ENCODE peak calls at places on chromosomes 12 and 14, in four cellular contexts. One of them, this sample, is unnamed.

GRCh38 chr14:29442720-29443119 is 484.9 kb downstream of the PRKD1 start:
- DNase-seq in pancreas: no peak
- DNase-seq in right atrium auricular region: no peak
- DNase-seq in AG04449: no peak
- DNase-seq in this sample: peak; percentile 37

GRCh38 chr14:46250113-46250703 is 401.4 kb downstream of the RPL10L start:
- DNase-seq in pancreas: no peak
- DNase-seq in right atrium auricular region: no peak
- DNase-seq in AG04449: no peak
- DNase-seq in this sample: peak; percentile 1

GRCh38 chr14:64953310-64953654 is 10.7 kb upstream of the GPX2 start:
- DNase-seq in pancreas: no peak
- DNase-seq in right atrium auricular region: no peak
- DNase-seq in AG04449: no peak
- DNase-seq in this sample: no peak

GRCh38 chr12:84857809-84858208 is 54.8 kb downstream of the SLC6A15 start:
- DNase-seq in pancreas: no peak
- DNase-seq in right atrium auricular region: no peak
- DNase-seq in AG04449: no peak
- DNase-seq in this sample: no peak

GRCh38 chr12:52942056-52942913 is 6.6 kb upstream of the KRT18 start:
- DNase-seq in pancreas: no peak
- DNase-seq in right atrium auricular region: no peak
- DNase-seq in AG04449: no peak
- DNase-seq in this sample: no peak

GRCh38 chr12:113306382-113306781 is 28.5 kb downstream of the SLC8B1 start:
- DNase-seq in pancreas: no peak
- DNase-seq in right atrium auricular region: no peak
- DNase-seq in AG04449: no peak
- DNase-seq in this sample: no peak

GRCh38 chr12:19375888-19376287 is 63.4 kb upstream of the AEBP2 start:
- DNase-seq in pancreas: no peak
- DNase-seq in right atrium auricular region: no peak
- DNase-seq in AG04449: no peak
- DNase-seq in this sample: no peak

GRCh38 chr14:22900088-22900799 is 17.2 kb downstream of the REM2 start:
- DNase-seq in pancreas: no peak
- DNase-seq in right atrium auricular region: no peak
- DNase-seq in AG04449: no peak
- DNase-seq in this sample: no peak

GRCh38 chr14:70907996-70908917 is 998 bp downstream of the PCNX1 start:
- DNase-seq in pancreas: peak; percentile 53
- DNase-seq in right atrium auricular region: peak; percentile 69
- DNase-seq in AG04449: no peak
- DNase-seq in this sample: no peak

GRCh38 chr14:28298156-28298555 is 468.4 kb upstream of the FOXG1 start:
- DNase-seq in pancreas: no peak
- DNase-seq in right atrium auricular region: no peak
- DNase-seq in AG04449: no peak
- DNase-seq in this sample: no peak

GRCh38 chr14:35819591-35820540 is 6.3 kb upstream of the BRMS1L start:
- DNase-seq in pancreas: no peak
- DNase-seq in right atrium auricular region: no peak
- DNase-seq in AG04449: no peak
- DNase-seq in this sample: no peak

GRCh38 chr14:25298238-25298637 is 248.3 kb upstream of the STXBP6 start:
- DNase-seq in pancreas: no peak
- DNase-seq in right atrium auricular region: no peak
- DNase-seq in AG04449: no peak
- DNase-seq in this sample: no peak

GRCh38 chr14:45787167-45787566 is 534.2 kb upstream of the MIS18BP1 start:
- DNase-seq in pancreas: no peak
- DNase-seq in right atrium auricular region: no peak
- DNase-seq in AG04449: no peak
- DNase-seq in this sample: no peak

GRCh38 chr12:75812341-75813018 is 219.1 kb downstream of the PHLDA1 start:
- DNase-seq in pancreas: no peak
- DNase-seq in right atrium auricular region: no peak
- DNase-seq in AG04449: peak; percentile 54
- DNase-seq in this sample: no peak

GRCh38 chr12:108305520-108305919 is 33.6 kb downstream of the CMKLR1 start:
- DNase-seq in pancreas: peak; percentile 32
- DNase-seq in right atrium auricular region: peak; percentile 95
- DNase-seq in AG04449: peak; percentile 45
- DNase-seq in this sample: no peak

GRCh38 chr12:27237790-27238771 is 6.0 kb upstream of the STK38L start:
- DNase-seq in pancreas: no peak
- DNase-seq in right atrium auricular region: no peak
- DNase-seq in AG04449: no peak
- DNase-seq in this sample: no peak

GRCh38 chr12:132158677-132159554 is 14.7 kb downstream of the NOC4L start:
- DNase-seq in pancreas: no peak
- DNase-seq in right atrium auricular region: no peak
- DNase-seq in AG04449: no peak
- DNase-seq in this sample: no peak

GRCh38 chr12:41103614-41104013 is 84.5 kb upstream of the PDZRN4 start:
- DNase-seq in pancreas: no peak
- DNase-seq in right atrium auricular region: no peak
- DNase-seq in AG04449: no peak
- DNase-seq in this sample: no peak

GRCh38 chr14:46344327-46344937 is 307.1 kb downstream of the RPL10L start:
- DNase-seq in pancreas: no peak
- DNase-seq in right atrium auricular region: no peak
- DNase-seq in AG04449: no peak
- DNase-seq in this sample: no peak

GRCh38 chr12:19430988-19431387 is 8.3 kb upstream of the AEBP2 start:
- DNase-seq in pancreas: no peak
- DNase-seq in right atrium auricular region: no peak
- DNase-seq in AG04449: no peak
- DNase-seq in this sample: no peak

GRCh38 chr14:33679025-33679424 is 271.8 kb downstream of the EGLN3 start:
- DNase-seq in pancreas: no peak
- DNase-seq in right atrium auricular region: no peak
- DNase-seq in AG04449: no peak
- DNase-seq in this sample: no peak

GRCh38 chr14:61894452-61895077 is 132.3 kb downstream of the SNAPC1 start:
- DNase-seq in pancreas: peak; percentile 40
- DNase-seq in right atrium auricular region: no peak
- DNase-seq in AG04449: peak; percentile 34
- DNase-seq in this sample: peak; percentile 12

GRCh38 chr14:30507209-30507608 is 51.7 kb upstream of the G2E3 start:
- DNase-seq in pancreas: no peak
- DNase-seq in right atrium auricular region: no peak
- DNase-seq in AG04449: no peak
- DNase-seq in this sample: no peak

GRCh38 chr12:109460538-109460937 is 16.6 kb downstream of the KCTD10 start:
- DNase-seq in pancreas: no peak
- DNase-seq in right atrium auricular region: no peak
- DNase-seq in AG04449: no peak
- DNase-seq in this sample: no peak

GRCh38 chr14:49461529-49462401 is 124.4 kb downstream of the RPS29 start:
- DNase-seq in pancreas: peak; percentile 41
- DNase-seq in right atrium auricular region: no peak
- DNase-seq in AG04449: peak; percentile 33
- DNase-seq in this sample: peak; percentile 32

GRCh38 chr14:26765768-26766550 is 168.1 kb upstream of the NOVA1 start:
- DNase-seq in pancreas: no peak
- DNase-seq in right atrium auricular region: peak; percentile 72
- DNase-seq in AG04449: no peak
- DNase-seq in this sample: peak; percentile 89

GRCh38 chr12:111166779-111167540 is 201.9 kb downstream of the PHETA1 start:
- DNase-seq in pancreas: no peak
- DNase-seq in right atrium auricular region: no peak
- DNase-seq in AG04449: no peak
- DNase-seq in this sample: no peak

GRCh38 chr14:105010891-105011291 is 10.0 kb downstream of the CDCA4 start:
- DNase-seq in pancreas: no peak
- DNase-seq in right atrium auricular region: no peak
- DNase-seq in AG04449: no peak
- DNase-seq in this sample: no peak

GRCh38 chr14:64232944-64233343 is 61.2 kb downstream of the ESR2 start:
- DNase-seq in pancreas: no peak
- DNase-seq in right atrium auricular region: no peak
- DNase-seq in AG04449: no peak
- DNase-seq in this sample: no peak

GRCh38 chr14:103775506-103775905 is 59.9 kb downstream of the ZFYVE21 start:
- DNase-seq in pancreas: no peak
- DNase-seq in right atrium auricular region: no peak
- DNase-seq in AG04449: no peak
- DNase-seq in this sample: no peak

GRCh38 chr14:58398895-58399294 is 3.2 kb downstream of the TOMM20L start:
- DNase-seq in pancreas: no peak
- DNase-seq in right atrium auricular region: no peak
- DNase-seq in AG04449: no peak
- DNase-seq in this sample: no peak

GRCh38 chr14:58398495-58398894 is 2.8 kb downstream of the TOMM20L start:
- DNase-seq in pancreas: no peak
- DNase-seq in right atrium auricular region: no peak
- DNase-seq in AG04449: no peak
- DNase-seq in this sample: no peak

GRCh38 chr14:58395815-58396626 is at the start of gene TOMM20L:
- DNase-seq in pancreas: peak; percentile 63
- DNase-seq in right atrium auricular region: peak; percentile 62
- DNase-seq in AG04449: no peak
- DNase-seq in this sample: no peak

GRCh38 chr14:58401587-58401986 is 5.9 kb downstream of the TOMM20L start:
- DNase-seq in pancreas: no peak
- DNase-seq in right atrium auricular region: no peak
- DNase-seq in AG04449: no peak
- DNase-seq in this sample: no peak
- TF ChIP-seq CTCF in pancreas: no peak
- TF ChIP-seq CTCF in right atrium auricular region: no peak
- TF ChIP-seq CTCF in AG04449: no peak
- TF ChIP-seq CTCF in this sample: peak; percentile 23

DNA sequence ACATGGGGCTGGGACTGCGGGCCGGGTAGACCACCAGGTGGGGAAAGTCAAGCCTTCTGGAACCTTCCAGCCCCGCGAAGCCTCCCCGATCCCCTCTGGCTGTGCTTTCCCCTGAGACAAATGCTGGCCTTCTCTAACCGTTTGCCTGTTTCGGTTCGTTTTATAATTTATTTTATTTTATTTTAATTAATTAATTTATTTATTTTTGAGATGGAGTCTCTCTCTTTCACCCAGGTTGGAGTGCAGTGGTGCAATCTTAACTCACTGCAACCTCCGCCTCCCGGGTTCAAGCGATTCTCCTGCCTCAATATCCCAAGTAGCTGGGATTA is 16.8 kb upstream of the DLK1 start:
- DNase-seq in pancreas: no peak
- DNase-seq in right atrium auricular region: no peak
- DNase-seq in AG04449: no peak
- DNase-seq in this sample: no peak
- H3K4me3 ChIP-seq in pancreas: no peak overlapping the region
- H3K4me3 ChIP-seq in right atrium auricular region: no peak overlapping the region
- H3K4me3 ChIP-seq in AG04449: peak overlapping the region; percentile 44
- H3K4me3 ChIP-seq in this sample: no peak overlapping the region

GRCh38 chr12:105278043-105278697 is 42.2 kb upstream of the APPL2 start:
- DNase-seq in pancreas: no peak
- DNase-seq in right atrium auricular region: no peak
- DNase-seq in AG04449: no peak
- DNase-seq in this sample: no peak

GRCh38 chr12:105275997-105276760 is 40.2 kb upstream of the APPL2 start:
- DNase-seq in pancreas: no peak
- DNase-seq in right atrium auricular region: no peak
- DNase-seq in AG04449: no peak
- DNase-seq in this sample: no peak

GRCh38 chr12:105280966-105281693 is 45.2 kb upstream of the APPL2 start:
- DNase-seq in pancreas: peak; percentile 27
- DNase-seq in right atrium auricular region: no peak
- DNase-seq in AG04449: no peak
- DNase-seq in this sample: no peak

GRCh38 chr12:105281694-105282049 is 45.7 kb upstream of the APPL2 start:
- DNase-seq in pancreas: no peak
- DNase-seq in right atrium auricular region: no peak
- DNase-seq in AG04449: no peak
- DNase-seq in this sample: no peak

GRCh38 chr12:105279460-105280056 is 43.6 kb upstream of the APPL2 start:
- DNase-seq in pancreas: peak; percentile 7
- DNase-seq in right atrium auricular region: no peak
- DNase-seq in AG04449: no peak
- DNase-seq in this sample: no peak
- TF ChIP-seq CTCF in pancreas: peak; percentile 50
- TF ChIP-seq CTCF in right atrium auricular region: peak; percentile 37
- TF ChIP-seq CTCF in AG04449: peak; percentile 39
- TF ChIP-seq CTCF in this sample: peak; percentile 76

DNA sequence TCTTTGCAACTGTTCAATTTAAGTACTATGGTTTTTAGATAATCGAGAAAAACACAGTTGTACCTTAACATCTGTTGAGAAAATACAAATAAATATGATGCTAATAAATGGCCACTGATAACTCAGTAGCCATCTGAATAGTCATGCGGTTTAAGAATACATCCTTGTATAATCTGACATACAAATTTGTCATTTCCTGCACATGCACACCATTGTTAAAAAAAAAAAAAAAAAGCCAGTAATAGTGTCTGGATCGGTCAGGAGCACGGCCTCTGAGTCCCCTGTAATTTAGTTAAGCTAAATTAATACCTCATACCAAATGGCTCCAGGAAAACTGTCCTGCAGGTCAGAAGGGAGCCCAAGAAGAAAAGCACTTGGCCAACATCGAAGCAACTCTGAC is 16.8 kb downstream of the RFC5 start:
- DNase-seq in pancreas: no peak
- DNase-seq in right atrium auricular region: no peak
- DNase-seq in AG04449: no peak
- DNase-seq in this sample: no peak
- H3K4me3 ChIP-seq in pancreas: no peak overlapping the region
- H3K4me3 ChIP-seq in right atrium auricular region: no peak overlapping the region
- H3K4me3 ChIP-seq in AG04449: no peak overlapping the region
- H3K4me3 ChIP-seq in this sample: no peak overlapping the region

DNA sequence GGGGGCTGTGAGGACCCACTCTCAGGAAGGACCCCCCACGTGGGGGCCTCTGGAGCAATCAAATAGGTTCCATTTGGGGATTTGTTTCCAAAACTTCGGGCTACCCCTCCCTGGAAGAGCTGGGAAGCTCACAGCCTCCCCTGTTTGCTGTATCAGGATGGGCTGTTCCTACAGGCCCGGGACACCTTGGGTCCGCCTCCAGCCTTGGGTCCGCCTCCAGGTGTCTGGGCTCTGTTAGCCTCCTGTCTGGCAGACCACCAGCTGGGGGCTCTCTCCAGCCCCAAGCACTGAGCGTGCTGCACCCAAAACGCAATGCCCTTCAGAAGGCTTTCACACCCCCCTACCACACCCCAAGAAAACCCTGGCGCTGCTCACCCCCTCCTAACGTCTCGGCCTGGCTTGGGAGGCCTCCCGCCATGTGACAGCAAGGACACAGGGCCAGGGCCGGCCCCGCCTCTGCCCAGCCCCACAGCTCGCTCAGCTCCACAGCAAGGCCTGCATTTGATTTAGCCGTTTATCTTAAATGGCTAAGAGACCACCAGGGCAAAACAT is 40.1 kb downstream of the BCL11B start:
- DNase-seq in pancreas: no peak
- DNase-seq in right atrium auricular region: no peak
- DNase-seq in AG04449: no peak
- DNase-seq in this sample: no peak
- TF ChIP-seq CTCF in pancreas: no peak
- TF ChIP-seq CTCF in right atrium auricular region: no peak
- TF ChIP-seq CTCF in AG04449: no peak
- TF ChIP-seq CTCF in this sample: no peak

This sample was measured in epithelial cell of proximal tubule.